ENCODE peak calls at places on chromosomes 2 and 18, in eight cellular contexts. One of them, this sample, is unnamed.

GRCh38 chr2:30860003-30860402 is 52.8 kb upstream of the CAPN13 start:
- DNase-seq in Peyer's patch: no peak
- DNase-seq in A549: no peak
- DNase-seq in HCT116: no peak
- DNase-seq in endothelial cell of umbilical vein: no peak
- DNase-seq in GM12891: no peak
- DNase-seq in ovary: no peak
- DNase-seq in IMR-90: no peak
- DNase-seq in this sample: no peak

GRCh38 chr2:46082531-46083485 is 214.4 kb upstream of the EPAS1 start:
- DNase-seq in GM12891: no peak
- DNase-seq in ovary: no peak
- DNase-seq in Peyer's patch: no peak
- DNase-seq in IMR-90: peak
- DNase-seq in A549: no peak
- DNase-seq in endothelial cell of umbilical vein: no peak
- DNase-seq in HCT116: no peak
- DNase-seq in this sample: no peak

GRCh38 chr2:149167941-149168340 is 129.4 kb downstream of the LYPD6B start:
- DNase-seq in Peyer's patch: no peak
- DNase-seq in ovary: no peak
- DNase-seq in endothelial cell of umbilical vein: no peak
- DNase-seq in HCT116: no peak
- DNase-seq in IMR-90: no peak
- DNase-seq in GM12891: no peak
- DNase-seq in A549: no peak
- DNase-seq in this sample: no peak

GRCh38 chr18:582465-582864 is 2.3 kb downstream of the CETN1 start:
- DNase-seq in A549: no peak
- DNase-seq in Peyer's patch: no peak
- DNase-seq in endothelial cell of umbilical vein: no peak
- DNase-seq in IMR-90: no peak
- DNase-seq in HCT116: no peak
- DNase-seq in ovary: no peak
- DNase-seq in GM12891: no peak
- DNase-seq in this sample: no peak

GRCh38 chr2:18187214-18187613 is 308.7 kb downstream of the KCNS3 start:
- DNase-seq in ovary: no peak
- DNase-seq in GM12891: no peak
- DNase-seq in IMR-90: peak
- DNase-seq in Peyer's patch: no peak
- DNase-seq in A549: no peak
- DNase-seq in endothelial cell of umbilical vein: no peak
- DNase-seq in HCT116: no peak
- DNase-seq in this sample: no peak

GRCh38 chr18:65380571-65380970 is 370.2 kb upstream of the CDH7 start:
- DNase-seq in IMR-90: no peak
- DNase-seq in GM12891: no peak
- DNase-seq in ovary: no peak
- DNase-seq in A549: no peak
- DNase-seq in HCT116: no peak
- DNase-seq in endothelial cell of umbilical vein: no peak
- DNase-seq in Peyer's patch: no peak
- DNase-seq in this sample: no peak

GRCh38 chr18:36736094-36736493 is 92.7 kb downstream of the TPGS2 start:
- DNase-seq in IMR-90: no peak
- DNase-seq in endothelial cell of umbilical vein: no peak
- DNase-seq in A549: no peak
- DNase-seq in GM12891: no peak
- DNase-seq in HCT116: no peak
- DNase-seq in ovary: no peak
- DNase-seq in Peyer's patch: no peak
- DNase-seq in this sample: no peak

GRCh38 chr2:73916666-73917065 is 10.0 kb upstream of the DGUOK start:
- DNase-seq in A549: no peak
- DNase-seq in GM12891: no peak
- DNase-seq in endothelial cell of umbilical vein: no peak
- DNase-seq in IMR-90: no peak
- DNase-seq in Peyer's patch: no peak
- DNase-seq in ovary: no peak
- DNase-seq in HCT116: no peak
- DNase-seq in this sample: no peak

GRCh38 chr2:227655454-227655853 is 11.2 kb upstream of the SCYGR5 start:
- DNase-seq in GM12891: no peak
- DNase-seq in endothelial cell of umbilical vein: peak
- DNase-seq in ovary: no peak
- DNase-seq in IMR-90: peak
- DNase-seq in HCT116: peak
- DNase-seq in A549: peak
- DNase-seq in Peyer's patch: no peak
- DNase-seq in this sample: no peak

GRCh38 chr2:20062615-20063545 is 11.5 kb upstream of the LAPTM4A start:
- DNase-seq in ovary: no peak
- DNase-seq in A549: no peak
- DNase-seq in GM12891: no peak
- DNase-seq in Peyer's patch: no peak
- DNase-seq in HCT116: no peak
- DNase-seq in IMR-90: peak
- DNase-seq in endothelial cell of umbilical vein: no peak
- DNase-seq in this sample: peak
- TF ChIP-seq POLR2A in ovary: no peak
- TF ChIP-seq POLR2A in A549: no peak
- TF ChIP-seq POLR2A in GM12891: no peak
- TF ChIP-seq POLR2A in Peyer's patch: no peak
- TF ChIP-seq POLR2A in HCT116: no peak
- TF ChIP-seq POLR2A in IMR-90: no peak
- TF ChIP-seq POLR2A in endothelial cell of umbilical vein: no peak
- TF ChIP-seq POLR2A in this sample: no peak

GRCh38 chr18:13470555-13471494 is 252.3 kb downstream of the LDLRAD4 start:
- DNase-seq in endothelial cell of umbilical vein: no peak
- DNase-seq in GM12891: no peak
- DNase-seq in ovary: no peak
- DNase-seq in IMR-90: no peak
- DNase-seq in Peyer's patch: no peak
- DNase-seq in HCT116: no peak
- DNase-seq in A549: no peak
- DNase-seq in this sample: no peak
- TF ChIP-seq POLR2A in endothelial cell of umbilical vein: no peak
- TF ChIP-seq POLR2A in GM12891: no peak
- TF ChIP-seq POLR2A in ovary: no peak
- TF ChIP-seq POLR2A in IMR-90: no peak
- TF ChIP-seq POLR2A in Peyer's patch: no peak
- TF ChIP-seq POLR2A in HCT116: no peak
- TF ChIP-seq POLR2A in A549: no peak
- TF ChIP-seq POLR2A in this sample: no peak

GRCh38 chr2:15681089-15681885 is 89.6 kb downstream of the DDX1 start:
- DNase-seq in Peyer's patch: no peak
- DNase-seq in IMR-90: no peak
- DNase-seq in ovary: no peak
- DNase-seq in HCT116: no peak
- DNase-seq in GM12891: no peak
- DNase-seq in endothelial cell of umbilical vein: no peak
- DNase-seq in A549: no peak
- DNase-seq in this sample: no peak
- TF ChIP-seq POLR2A in Peyer's patch: no peak
- TF ChIP-seq POLR2A in IMR-90: no peak
- TF ChIP-seq POLR2A in ovary: no peak
- TF ChIP-seq POLR2A in HCT116: no peak
- TF ChIP-seq POLR2A in GM12891: no peak
- TF ChIP-seq POLR2A in endothelial cell of umbilical vein: no peak
- TF ChIP-seq POLR2A in A549: no peak
- TF ChIP-seq POLR2A in this sample: no peak

GRCh38 chr2:28341208-28341891 is 51.3 kb upstream of the FOSL2 start:
- DNase-seq in ovary: no peak
- DNase-seq in endothelial cell of umbilical vein: no peak
- DNase-seq in Peyer's patch: no peak
- DNase-seq in A549: no peak
- DNase-seq in HCT116: no peak
- DNase-seq in IMR-90: no peak
- DNase-seq in GM12891: no peak
- DNase-seq in this sample: no peak
- TF ChIP-seq POLR2A in ovary: no peak
- TF ChIP-seq POLR2A in endothelial cell of umbilical vein: no peak
- TF ChIP-seq POLR2A in Peyer's patch: no peak
- TF ChIP-seq POLR2A in A549: no peak
- TF ChIP-seq POLR2A in HCT116: no peak
- TF ChIP-seq POLR2A in IMR-90: no peak
- TF ChIP-seq POLR2A in GM12891: no peak
- TF ChIP-seq POLR2A in this sample: no peak

This sample was measured in erythroblast.